ENCODE peak calls at places on chromosome 16, in nine cellular contexts. V is trophoblast cell, B is WERI-Rb-1, H is right cardiac atrium, A is PC-9, R is H1, N is IMR-90, T is cardiac muscle cell, L is substantia nigra. W is an unnamed sample.

GRCh38 chr16:7449808-7450207 is 117.2 kb downstream of the RBFOX1 start:
- DNase-seq in V (no peak), B (no peak), H (no peak), A (no peak), R (no peak), N (no peak), T (no peak), L (no peak), W (no peak)

GRCh38 chr16:11743308-11744074 is 834 bp upstream of the TXNDC11 start:
- DNase-seq in V (peak; percentile 82), B (no peak), H (no peak), A (peak; percentile 17), R (no peak), N (peak; percentile 49), T (no peak), L (no peak), W (no peak)

GRCh38 chr16:15587152-15587825 is 55.7 kb downstream of the MARF1 start:
- DNase-seq in V (no peak), B (no peak), H (no peak), A (no peak), R (no peak), N (no peak), T (no peak), L (no peak), W (no peak)

GRCh38 chr16:19781196-19781595 is 63.1 kb downstream of the IQCK start:
- DNase-seq in V (peak; percentile 12), B (no peak), H (no peak), A (no peak), R (no peak), N (peak; percentile 18), T (no peak), L (no peak), W (no peak)

GRCh38 chr16:3443108-3444031 is at the start of the genes NAA60 and ZNF597:
- DNase-seq in V (peak; percentile 84), B (peak; percentile 88), H (peak; percentile 89), A (peak; percentile 71), R (peak; percentile 50), N (peak; percentile 93), T (peak; percentile 97), L (peak; percentile 52), W (peak; percentile 74)

GRCh38 chr16:78413651-78414050 is 314.2 kb downstream of the WWOX start:
- DNase-seq in V (no peak), B (no peak), H (no peak), A (no peak), R (no peak), N (no peak), T (no peak), L (no peak), W (no peak)

GRCh38 chr16:3408561-3409197 is 7.7 kb downstream of the ZNF174 start:
- DNase-seq in V (no peak), B (no peak), H (no peak), A (no peak), R (no peak), N (no peak), T (no peak), L (no peak), W (no peak)

GRCh38 chr16:10592611-10593010 is 12.2 kb upstream of the EMP2 start:
- DNase-seq in V (no peak), B (no peak), H (no peak), A (no peak), R (no peak), N (no peak), T (no peak), L (no peak), W (no peak)

GRCh38 chr16:70744366-70744765 is 56.6 kb downstream of the VAC14 start:
- DNase-seq in V (no peak), B (no peak), H (peak; percentile 54), A (no peak), R (no peak), N (no peak), T (no peak), L (no peak), W (no peak)

GRCh38 chr16:23863511-23864422 is 28.0 kb downstream of the PRKCB start:
- DNase-seq in V (no peak), B (no peak), H (no peak), A (no peak), R (no peak), N (no peak), T (no peak), L (no peak), W (no peak)

GRCh38 chr16:48317614-48318013 is 67.6 kb downstream of the SIAH1 start:
- DNase-seq in V (no peak), B (no peak), H (no peak), A (no peak), R (no peak), N (peak; percentile 76), T (no peak), L (no peak), W (no peak)

GRCh38 chr16:53378138-53378537 is 56.1 kb upstream of the RBL2 start:
- DNase-seq in V (no peak), B (no peak), H (no peak), A (no peak), R (no peak), N (no peak), T (no peak), L (no peak), W (no peak)

GRCh38 chr16:53504161-53504663 is 1.2 kb upstream of the AKTIP start:
- DNase-seq in V (no peak), B (peak; percentile 60), H (peak; percentile 84), A (peak; percentile 23), R (no peak), N (peak; percentile 31), T (peak; percentile 27), L (no peak), W (no peak)

GRCh38 chr16:50255538-50255937 is 10.8 kb upstream of the ADCY7 start:
- DNase-seq in V (no peak), B (no peak), H (no peak), A (no peak), R (no peak), N (no peak), T (no peak), L (no peak), W (no peak)

GRCh38 chr16:84916156-84916555 is 95.2 kb downstream of the ZDHHC7 start:
- DNase-seq in V (no peak), B (no peak), H (no peak), A (no peak), R (no peak), N (no peak), T (no peak), L (no peak), W (no peak)

GRCh38 chr16:9567674-9568073 is 476.2 kb downstream of the HAPSTR1 start:
- DNase-seq in V (no peak), B (peak; percentile 79), H (no peak), A (no peak), R (no peak), N (no peak), T (no peak), L (no peak), W (no peak)

GRCh38 chr16:83701494-83701893 is 106.3 kb upstream of the HSBP1 start:
- DNase-seq in V (peak; percentile 21), B (no peak), H (peak; percentile 62), A (peak; percentile 26), R (no peak), N (peak; percentile 45), T (peak; percentile 89), L (no peak), W (peak; percentile 16)

GRCh38 chr16:89646906-89647305 is 10.6 kb downstream of the CHMP1A start:
- DNase-seq in V (peak; percentile 21), B (no peak), H (no peak), A (peak; percentile 83), R (no peak), N (no peak), T (no peak), L (no peak), W (no peak)

GRCh38 chr16:85635545-85636140 is 22.5 kb downstream of the GSE1 start:
- DNase-seq in V (no peak), B (no peak), H (no peak), A (peak; percentile 39), R (no peak), N (no peak), T (no peak), L (no peak), W (no peak)

GRCh38 chr16:815861-816260 is 15.3 kb upstream of the GNG13 start:
- DNase-seq in V (no peak), B (no peak), H (no peak), A (no peak), R (no peak), N (no peak), T (no peak), L (no peak), W (no peak)
- H3K27ac ChIP-seq in V (no peak overlapping the region), B (no peak overlapping the region), H (no peak overlapping the region), A (no peak overlapping the region), R (no peak overlapping the region), N (no peak overlapping the region), T (no peak overlapping the region), L (no peak overlapping the region), W (no peak overlapping the region)

DNA sequence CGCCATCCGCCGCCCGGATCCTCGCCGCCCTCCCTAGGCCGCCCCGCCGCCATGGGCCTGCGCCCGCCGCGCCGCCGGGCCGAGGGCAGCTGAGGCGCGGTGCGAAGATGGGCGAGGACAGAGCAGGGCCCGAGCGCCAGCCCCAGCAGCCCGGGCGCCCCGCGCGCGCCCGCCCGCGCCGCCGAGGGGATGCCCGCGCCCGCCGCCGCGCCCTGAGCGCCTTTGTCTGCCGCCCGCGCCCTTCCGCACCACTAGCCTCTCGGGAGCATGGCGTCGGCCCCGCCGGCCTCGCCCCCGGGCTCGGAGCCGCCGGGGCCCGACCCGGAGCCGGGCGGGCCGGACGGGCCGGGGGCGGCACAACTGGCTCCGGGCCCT is 278 bp downstream of the RAB11FIP3 start:
- DNase-seq in V (no peak), B (no peak), H (peak; percentile 63), A (no peak), R (no peak), N (no peak), T (peak; percentile 47), L (no peak), W (no peak)
- H3K27ac ChIP-seq in V (no peak overlapping the region), B (no peak overlapping the region), H (peak overlapping the region; percentile 81), A (no peak overlapping the region), R (no peak overlapping the region), N (peak overlapping the region; percentile 27), T (peak overlapping the region; percentile 71), L (no peak overlapping the region), W (no peak overlapping the region)

GRCh38 chr16:30053376-30054015 is 12.1 kb upstream of the ALDOA start:
- DNase-seq in V (peak; percentile 64), B (no peak), H (no peak), A (peak; percentile 64), R (no peak), N (peak; percentile 57), T (no peak), L (no peak), W (no peak)
- H3K27ac ChIP-seq in V (no peak overlapping the region), B (peak overlapping the region; percentile 87), H (no peak overlapping the region), A (peak overlapping the region; percentile 28), R (no peak overlapping the region), N (peak overlapping the region; percentile 69), T (no peak overlapping the region), L (peak overlapping the region; percentile 51), W (peak overlapping the region; percentile 39)

GRCh38 chr16:72876981-72877373 is 171.0 kb downstream of the ZFHX3 start:
- DNase-seq in V (peak; percentile 11), B (no peak), H (no peak), A (no peak), R (no peak), N (no peak), T (no peak), L (no peak), W (no peak)
- H3K27ac ChIP-seq in V (peak overlapping the region; percentile 78), B (no peak overlapping the region), H (peak overlapping the region; percentile 42), A (peak overlapping the region; percentile 95), R (no peak overlapping the region), N (peak overlapping the region; percentile 61), T (no peak overlapping the region), L (no peak overlapping the region), W (peak overlapping the region; percentile 80)